ENCODE peak calls at places on chromosome 7, in eight cellular contexts. H is CD8-positive, alpha-beta T cell; V is suprapubic skin; L is fibroblast of lung; K is A549; Q is GM23338; T is heart left ventricle; Z is heart right ventricle. A is an unnamed sample. For H3K4me1, the result is how much of the 10 kb centered on the place peaks cover.

GRCh38 chr7:15130666-15131541 is 228.4 kb upstream of the DGKB start:
- DNase-seq in H (no peak), V (no peak), L (peak), K (peak), Q (no peak), T (no peak), Z (no peak), A (no peak)

GRCh38 chr7:129438839-129439640 is 4.8 kb downstream of the STRIP2 start:
- DNase-seq in H (no peak), V (no peak), L (peak), K (peak), Q (no peak), T (no peak), Z (no peak), A (no peak)

GRCh38 chr7:125984795-125985194 is 1055.2 kb upstream of the POT1 start:
- DNase-seq in H (no peak), V (no peak), L (no peak), K (no peak), Q (peak), T (no peak), Z (no peak), A (no peak)

GRCh38 chr7:47578581-47579270 is 3.2 kb downstream of the TNS3 start:
- DNase-seq in H (no peak), V (no peak), L (peak), K (no peak), Q (no peak), T (no peak), Z (no peak), A (no peak)

GRCh38 chr7:149776305-149776704 is 2.9 kb upstream of the ZNF467 start:
- DNase-seq in H (no peak), V (no peak), L (no peak), K (no peak), Q (no peak), T (peak), Z (peak), A (no peak)

GRCh38 chr7:94422136-94422535 is 27.4 kb downstream of the COL1A2 start:
- DNase-seq in H (no peak), V (no peak), L (no peak), K (no peak), Q (no peak), T (no peak), Z (no peak), A (no peak)

GRCh38 chr7:1853619-1854520 is 183.8 kb downstream of the ELFN1 start:
- DNase-seq in H (no peak), V (peak), L (no peak), K (no peak), Q (no peak), T (no peak), Z (peak), A (peak)

GRCh38 chr7:2970907-2971306 is 72.8 kb downstream of the CARD11 start:
- DNase-seq in H (no peak), V (no peak), L (no peak), K (no peak), Q (no peak), T (no peak), Z (no peak), A (no peak)

GRCh38 chr7:43135129-43135528 is 22.7 kb downstream of the HECW1 start:
- DNase-seq in H (no peak), V (no peak), L (peak), K (no peak), Q (peak), T (no peak), Z (no peak), A (no peak)

GRCh38 chr7:155986497-155987160 is 174.4 kb upstream of the SHH start:
- DNase-seq in H (no peak), V (peak), L (no peak), K (no peak), Q (no peak), T (no peak), Z (no peak), A (peak)

GRCh38 chr7:89988070-89988469 is 166.2 kb upstream of the STEAP1 start:
- DNase-seq in H (no peak), V (no peak), L (no peak), K (no peak), Q (no peak), T (no peak), Z (no peak), A (no peak)

GRCh38 chr7:139623518-139623917 is 100.0 kb downstream of the CLEC2L start:
- DNase-seq in H (no peak), V (no peak), L (no peak), K (no peak), Q (peak), T (no peak), Z (no peak), A (no peak)

GRCh38 chr7:16484453-16485158 is 19.1 kb upstream of the SOSTDC1 start:
- DNase-seq in H (no peak), V (no peak), L (peak), K (peak), Q (peak), T (no peak), Z (no peak), A (no peak)

GRCh38 chr7:35035511-35035921 is 1.8 kb downstream of the DPY19L1 start:
- DNase-seq in H (no peak), V (no peak), L (peak), K (peak), Q (peak), T (no peak), Z (no peak), A (no peak)

DNA sequence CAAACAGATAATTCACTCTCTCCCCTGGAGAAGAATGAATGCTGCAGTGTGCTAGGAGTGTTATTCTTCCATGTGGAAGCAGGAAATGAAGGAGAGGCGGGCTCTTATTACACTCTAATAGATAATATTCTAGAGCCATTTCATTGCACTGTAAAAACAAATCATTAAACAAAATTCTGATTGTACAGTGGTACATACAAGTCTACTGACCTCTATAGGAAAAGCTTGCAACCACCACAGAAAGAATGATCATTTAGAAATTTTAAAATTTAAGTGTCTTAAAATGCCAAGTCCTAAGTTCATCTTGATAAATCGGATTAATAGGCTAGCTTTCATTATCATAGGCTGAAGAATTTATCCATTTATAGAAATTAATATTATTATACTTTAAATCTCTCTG is 960.3 kb upstream of the LRRN3 start:
- DNase-seq in H (no peak), V (no peak), L (no peak), K (no peak), Q (no peak), T (no peak), Z (no peak), A (no peak)
- TF ChIP-seq CTCF in H (no peak), V (no peak), L (no peak), K (no peak), Q (no peak), T (no peak), Z (no peak), A (no peak)

GRCh38 chr7:130960208-130960988 is 226.4 kb upstream of the KLF14 start:
- DNase-seq in H (no peak), V (no peak), L (peak), K (peak), Q (no peak), T (no peak), Z (no peak), A (no peak)

GRCh38 chr7:130961128-130961601 is 227.2 kb upstream of the KLF14 start:
- DNase-seq in H (peak), V (no peak), L (peak), K (no peak), Q (no peak), T (no peak), Z (no peak), A (no peak)

GRCh38 chr7:130957722-130958360 is 223.8 kb upstream of the KLF14 start:
- DNase-seq in H (no peak), V (no peak), L (no peak), K (no peak), Q (no peak), T (no peak), Z (no peak), A (no peak)

GRCh38 chr7:130958846-130959245 is 224.8 kb upstream of the KLF14 start:
- DNase-seq in H (no peak), V (no peak), L (no peak), K (no peak), Q (no peak), T (no peak), Z (no peak), A (no peak)

DNA sequence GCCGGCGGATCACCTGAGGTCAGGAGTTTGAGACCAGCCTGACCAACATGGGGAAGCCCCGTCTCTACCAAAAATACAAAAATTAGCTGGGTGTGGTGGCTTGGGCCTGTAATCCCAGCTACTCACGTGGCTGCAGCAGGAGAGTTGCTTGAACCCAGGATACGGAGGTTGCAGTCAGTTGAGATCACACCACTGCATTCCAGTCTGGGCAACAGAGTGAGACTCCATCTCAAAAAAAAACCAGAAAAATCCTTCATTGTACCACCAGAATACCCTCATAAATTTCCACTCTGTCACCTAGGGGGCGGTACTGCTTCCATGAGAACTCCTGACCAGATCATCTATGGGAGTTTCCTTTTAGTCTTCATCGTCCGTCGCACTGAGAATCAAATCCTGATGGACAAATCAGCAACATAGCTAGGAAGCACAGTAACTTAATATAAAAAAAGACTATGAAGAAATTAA is 225.8 kb upstream of the KLF14 start:
- DNase-seq in H (no peak), V (no peak), L (peak), K (peak), Q (peak), T (no peak), Z (no peak), A (no peak)
- H3K4me3 ChIP-seq in H (peak), V (no peak), L (no peak), K (peak), Q (no peak), T (no peak), Z (no peak), A (no peak)

DNA sequence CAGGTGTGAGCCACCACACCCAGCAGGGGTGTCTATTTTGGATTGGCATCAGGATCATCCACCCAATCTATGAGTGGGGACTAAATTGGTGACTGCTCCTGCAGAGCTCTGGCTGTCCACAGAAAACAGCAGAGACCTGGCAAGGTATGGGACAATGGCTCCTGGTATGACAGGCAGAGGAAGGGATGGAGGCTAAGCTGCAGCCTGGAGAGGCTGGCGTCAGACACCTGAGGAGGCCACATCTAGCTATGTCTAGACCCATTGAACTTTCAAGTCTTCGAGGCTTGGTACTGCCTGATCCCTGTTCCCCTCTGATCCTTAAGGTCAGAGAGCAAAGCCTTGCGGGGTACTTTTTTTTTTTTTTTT is 3.2 kb upstream of the SERPINE1 start:
- DNase-seq in H (no peak), V (no peak), L (no peak), K (no peak), Q (no peak), T (no peak), Z (no peak), A (no peak)
- H3K4me1 ChIP-seq in H (under half), V (half or more), L (under half), K (half or more), Q (under half), T (half or more), Z (under half), A (half or more)

GRCh38 chr7:55144955-55145342 is 126.1 kb downstream of the EGFR start:
- DNase-seq in H (no peak), V (no peak), L (no peak), K (no peak), Q (no peak), T (no peak), Z (no peak), A (no peak)

GRCh38 chr7:55147101-55147500 is 128.3 kb downstream of the EGFR start:
- DNase-seq in H (no peak), V (no peak), L (no peak), K (no peak), Q (no peak), T (no peak), Z (no peak), A (no peak)

GRCh38 chr7:55145606-55146005 is 126.8 kb downstream of the EGFR start:
- DNase-seq in H (no peak), V (no peak), L (no peak), K (no peak), Q (no peak), T (no peak), Z (no peak), A (no peak)

GRCh38 chr7:55142919-55143600 is 124.2 kb downstream of the EGFR start:
- DNase-seq in H (no peak), V (no peak), L (no peak), K (no peak), Q (no peak), T (no peak), Z (no peak), A (no peak)

GRCh38 chr7:55144333-55144954 is 125.6 kb downstream of the EGFR start:
- DNase-seq in H (no peak), V (no peak), L (no peak), K (peak), Q (peak), T (no peak), Z (no peak), A (no peak)
- TF ChIP-seq CTCF in H (no peak), V (no peak), L (no peak), K (peak), Q (peak), T (no peak), Z (no peak), A (no peak)

DNA sequence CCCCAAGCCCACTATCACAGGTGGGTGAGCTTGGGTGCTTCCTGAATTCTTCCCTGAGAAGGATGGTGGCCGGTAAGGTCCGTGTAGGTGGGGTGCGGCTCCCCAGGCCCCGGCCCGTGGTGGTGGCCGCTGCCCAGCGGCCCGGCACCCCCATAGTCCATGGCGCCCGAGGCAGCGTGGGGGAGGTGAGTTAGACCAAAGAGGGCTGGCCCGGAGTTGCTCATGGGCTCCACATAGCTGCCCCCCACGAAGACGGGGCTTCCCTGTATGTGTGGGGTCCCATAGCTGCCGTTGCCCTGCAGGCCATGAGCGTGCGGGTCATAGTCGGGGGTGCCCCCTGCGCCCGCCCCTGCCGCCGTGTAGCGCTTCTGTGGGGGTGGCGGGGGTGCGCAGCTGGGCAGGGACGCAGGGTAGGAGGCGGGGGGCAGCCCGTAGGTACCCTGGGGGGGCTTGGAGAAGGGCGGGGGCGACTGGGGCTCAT is 5.5 kb upstream of the HOXA2 start:
- DNase-seq in H (no peak), V (no peak), L (peak), K (no peak), Q (peak), T (no peak), Z (no peak), A (no peak)
- H3K4me3 ChIP-seq in H (no peak), V (peak), L (peak), K (no peak), Q (peak), T (no peak), Z (peak), A (peak)

GRCh38 chr7:112211348-112211907 is 4.9 kb downstream of the ZNF277 start:
- DNase-seq in H (no peak), V (no peak), L (peak), K (no peak), Q (no peak), T (no peak), Z (no peak), A (no peak)
- H3K4me1 ChIP-seq in H (under half), V (under half), L (under half), K (under half), Q (under half), T (half or more), Z (under half), A (under half)

DNA sequence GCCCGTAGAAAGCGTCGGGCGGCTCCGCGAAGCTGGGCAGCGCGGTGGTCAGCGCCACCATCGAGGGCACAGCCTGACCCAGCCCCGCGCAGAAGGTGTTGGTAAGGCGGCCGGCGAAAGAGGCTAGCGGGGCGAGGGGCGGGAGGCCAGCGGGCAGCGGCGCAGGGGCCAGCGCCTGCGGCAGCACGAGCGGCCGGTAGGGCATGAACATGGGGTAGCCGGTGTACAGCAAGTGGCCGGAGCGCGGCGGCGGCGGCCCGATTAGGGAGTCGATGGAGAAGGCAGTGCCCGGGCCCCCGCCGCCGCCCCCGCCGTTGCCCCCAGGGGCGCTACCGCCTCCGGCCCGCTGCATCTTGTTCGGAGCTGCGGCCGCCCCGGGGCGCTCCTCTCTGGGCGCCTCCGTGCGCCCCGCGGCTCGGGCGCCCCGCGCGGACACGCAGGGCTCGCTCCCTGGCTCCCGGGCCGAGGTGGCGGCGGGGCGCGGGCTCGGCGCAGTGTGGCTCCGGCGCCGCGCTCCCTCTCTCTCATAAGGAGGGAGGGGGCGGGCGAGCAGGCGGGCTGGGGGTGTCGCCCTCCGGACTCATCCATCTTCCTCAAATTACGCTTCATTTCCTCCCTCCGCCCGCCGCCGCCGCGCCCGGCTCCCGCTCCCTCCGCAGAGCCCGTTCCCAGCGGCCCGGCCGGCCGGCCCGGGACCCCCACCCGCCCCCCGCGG is at the start of gene GBX1:
- DNase-seq in H (no peak), V (no peak), L (peak), K (peak), Q (peak), T (no peak), Z (no peak), A (no peak)
- TF ChIP-seq CTCF in H (peak), V (no peak), L (no peak), K (peak), Q (no peak), T (no peak), Z (no peak), A (no peak)

GRCh38 chr7:151439855-151440798 is at the start of gene CRYGN:
- DNase-seq in H (no peak), V (peak), L (no peak), K (no peak), Q (peak), T (no peak), Z (no peak), A (peak)
- H3K4me3 ChIP-seq in H (peak), V (peak), L (no peak), K (no peak), Q (peak), T (peak), Z (peak), A (peak)